ENCODE peak calls at places on chromosomes 16 and 17, in six cellular contexts. X is HTR-8/SVneo; H is lower lobe of right lung; O is naive thymus-derived CD8-positive, alpha-beta T cell; Q is COR-L47; G is AG08395. Z is an unnamed sample.
A peak's percentile ranks its signal among the peaks of the same experiment; 100 is the strongest.

GRCh38 chr16:29107299-29107698 is 122.4 kb downstream of the LAT start:
- DNase-seq in X (no peak), H (no peak), O (no peak), Q (no peak), G (no peak), Z (no peak)

GRCh38 chr17:67385122-67385988 is 8.3 kb downstream of the PITPNC1 start:
- DNase-seq in X (no peak), H (no peak), O (no peak), Q (no peak), G (no peak), Z (no peak)

GRCh38 chr16:7839568-7839967 is 506.9 kb downstream of the RBFOX1 start:
- DNase-seq in X (no peak), H (no peak), O (no peak), Q (no peak), G (no peak), Z (peak; percentile 17)

GRCh38 chr17:59439261-59439660 is 107.8 kb downstream of the YPEL2 start:
- DNase-seq in X (no peak), H (no peak), O (no peak), Q (no peak), G (no peak), Z (no peak)

GRCh38 chr16:10895053-10895946 is 18.3 kb downstream of the CIITA start:
- DNase-seq in X (peak; percentile 67), H (no peak), O (no peak), Q (no peak), G (peak; percentile 79), Z (peak; percentile 75)

GRCh38 chr16:38941-39892 is 14.2 kb downstream of the POLR3K start:
- DNase-seq in X (no peak), H (peak; percentile 62), O (peak; percentile 50), Q (no peak), G (no peak), Z (no peak)

GRCh38 chr17:37358098-37358829 is 17.5 kb upstream of the C17orf78 start:
- DNase-seq in X (peak; percentile 76), H (peak; percentile 61), O (no peak), Q (peak; percentile 60), G (peak; percentile 45), Z (peak; percentile 90)

GRCh38 chr16:20675488-20676267 is 21.8 kb downstream of the ACSM1 start:
- DNase-seq in X (no peak), H (peak; percentile 49), O (no peak), Q (no peak), G (no peak), Z (no peak)

GRCh38 chr17:55895112-55895759 is 144.4 kb downstream of the PCTP start:
- DNase-seq in X (no peak), H (no peak), O (no peak), Q (no peak), G (no peak), Z (no peak)

GRCh38 chr17:77100009-77100408 is 40.8 kb upstream of the SEC14L1 start:
- DNase-seq in X (no peak), H (peak; percentile 91), O (no peak), Q (no peak), G (no peak), Z (no peak)

GRCh38 chr17:10460062-10460461 is 9.3 kb downstream of the MYH4 start:
- DNase-seq in X (no peak), H (no peak), O (no peak), Q (no peak), G (no peak), Z (no peak)

GRCh38 chr16:59634951-59635350 is 900.8 kb upstream of the GOT2 start:
- DNase-seq in X (no peak), H (no peak), O (no peak), Q (no peak), G (no peak), Z (no peak)

GRCh38 chr17:79111097-79111496 is 36.5 kb downstream of the ENGASE start:
- DNase-seq in X (no peak), H (no peak), O (no peak), Q (no peak), G (no peak), Z (no peak)

GRCh38 chr16:57268804-57269800 is 15.4 kb downstream of the PLLP start:
- DNase-seq in X (no peak), H (peak; percentile 83), O (no peak), Q (no peak), G (no peak), Z (no peak)

GRCh38 chr16:1489077-1489476 is 333 bp upstream of the PTX4 start:
- DNase-seq in X (no peak), H (no peak), O (no peak), Q (no peak), G (no peak), Z (no peak)

GRCh38 chr17:16211601-16212000 is 3.7 kb downstream of the NCOR1 start:
- DNase-seq in X (no peak), H (no peak), O (no peak), Q (no peak), G (peak; percentile 15), Z (no peak)

GRCh38 chr17:39634384-39634871 is 2.5 kb upstream of the STARD3 start:
- DNase-seq in X (peak; percentile 63), H (no peak), O (no peak), Q (peak; percentile 44), G (peak; percentile 69), Z (no peak)

GRCh38 chr16:7209598-7209997 is 123.0 kb upstream of the RBFOX1 start:
- DNase-seq in X (no peak), H (no peak), O (no peak), Q (no peak), G (no peak), Z (no peak)

GRCh38 chr16:83793179-83793578 is 14.6 kb upstream of the HSBP1 start:
- DNase-seq in X (no peak), H (no peak), O (no peak), Q (no peak), G (no peak), Z (no peak)

GRCh38 chr17:21510686-21511367 is 134.7 kb downstream of the KCNJ12 start:
- DNase-seq in X (no peak), H (no peak), O (no peak), Q (no peak), G (no peak), Z (no peak)

GRCh38 chr16:84404324-84404723 is 36.0 kb downstream of the ATP2C2 start:
- DNase-seq in X (no peak), H (no peak), O (no peak), Q (no peak), G (no peak), Z (no peak)

GRCh38 chr16:86362155-86362849 is 148.0 kb upstream of the FOXF1 start:
- DNase-seq in X (no peak), H (no peak), O (no peak), Q (no peak), G (no peak), Z (no peak)

GRCh38 chr17:35866356-35866950 is 2.2 kb downstream of the HEATR9 start:
- DNase-seq in X (no peak), H (no peak), O (no peak), Q (no peak), G (no peak), Z (no peak)

GRCh38 chr16:82741073-82741615 is 114.4 kb downstream of the CDH13 start:
- DNase-seq in X (peak; percentile 40), H (no peak), O (no peak), Q (no peak), G (no peak), Z (no peak)

GRCh38 chr17:16917995-16918394 is 53.9 kb downstream of the TNFRSF13B start:
- DNase-seq in X (no peak), H (peak; percentile 67), O (peak; percentile 9), Q (no peak), G (no peak), Z (no peak)

GRCh38 chr16:3282103-3282746 is 1.1 kb upstream of the ZNF263 start:
- DNase-seq in X (peak; percentile 78), H (no peak), O (no peak), Q (peak; percentile 66), G (no peak), Z (no peak)

GRCh38 chr16:57185446-57185944 is 344 bp downstream of the PSME3IP1 start:
- DNase-seq in X (peak; percentile 24), H (peak; percentile 69), O (no peak), Q (peak; percentile 34), G (peak; percentile 44), Z (no peak)

GRCh38 chr17:17120294-17120693 is 78.0 kb downstream of the MPRIP start:
- DNase-seq in X (no peak), H (no peak), O (no peak), Q (no peak), G (no peak), Z (no peak)

GRCh38 chr17:42632949-42633444 is 23.5 kb downstream of the TUBG1 start:
- DNase-seq in X (no peak), H (no peak), O (no peak), Q (no peak), G (no peak), Z (no peak)

GRCh38 chr16:56744996-56745640 is 15.2 kb downstream of the NUP93 start:
- DNase-seq in X (no peak), H (no peak), O (no peak), Q (no peak), G (no peak), Z (no peak)

GRCh38 chr16:31327675-31328225 is 27.2 kb upstream of the ITGAX start:
- DNase-seq in X (no peak), H (no peak), O (no peak), Q (no peak), G (no peak), Z (no peak)

GRCh38 chr17:48100591-48101011 is 677 bp downstream of the CBX1 start:
- DNase-seq in X (peak; percentile 72), H (peak; percentile 64), O (no peak), Q (peak; percentile 18), G (peak; percentile 34), Z (no peak)

GRCh38 chr17:7220593-7221280 is 999 bp downstream of the ACADVL start:
- DNase-seq in X (no peak), H (peak; percentile 76), O (peak; percentile 52), Q (no peak), G (peak; percentile 47), Z (no peak)

GRCh38 chr17:17445925-17446665 is 30.7 kb upstream of the MED9 start:
- DNase-seq in X (peak; percentile 96), H (peak; percentile 58), O (no peak), Q (peak; percentile 1), G (peak; percentile 89), Z (no peak)

GRCh38 chr16:29029168-29029994 is 44.5 kb downstream of the LAT start:
- DNase-seq in X (peak; percentile 92), H (no peak), O (peak; percentile 37), Q (no peak), G (peak; percentile 86), Z (peak; percentile 20)

GRCh38 chr17:73630531-73630930 is 13.7 kb downstream of the SDK2 start:
- DNase-seq in X (no peak), H (no peak), O (no peak), Q (no peak), G (no peak), Z (no peak)

GRCh38 chr17:48259710-48260291 is 152.2 kb downstream of the SNX11 start:
- DNase-seq in X (peak; percentile 31), H (no peak), O (no peak), Q (peak; percentile 65), G (peak; percentile 11), Z (no peak)

GRCh38 chr16:69166946-69167930 is 19.7 kb upstream of the SNTB2 start:
- DNase-seq in X (no peak), H (no peak), O (no peak), Q (no peak), G (no peak), Z (no peak)

Z was measured in neuronal stem cell.